ENCODE peak calls at places on chromosomes 13 and 19, in six cellular contexts. One of them, this sample, is unnamed.

GRCh38 chr19:34096020-34096915 is 76.0 kb upstream of the LSM14A start:
- DNase-seq in IMR-90: peak; percentile 50
- DNase-seq in trophoblast cell: no peak
- DNase-seq in neuronal stem cell: peak; percentile 53
- DNase-seq in H1: no peak
- DNase-seq in mesenchymal stem cell: peak; percentile 60
- DNase-seq in this sample: peak; percentile 46

GRCh38 chr19:38270587-38271167 is 6.3 kb downstream of the SPINT2 start:
- DNase-seq in IMR-90: peak; percentile 56
- DNase-seq in trophoblast cell: no peak
- DNase-seq in neuronal stem cell: no peak
- DNase-seq in H1: no peak
- DNase-seq in mesenchymal stem cell: no peak
- DNase-seq in this sample: no peak

GRCh38 chr19:41870401-41870873 is 6.6 kb upstream of the CD79A start:
- DNase-seq in IMR-90: peak; percentile 61
- DNase-seq in trophoblast cell: no peak
- DNase-seq in neuronal stem cell: no peak
- DNase-seq in H1: no peak
- DNase-seq in mesenchymal stem cell: peak; percentile 22
- DNase-seq in this sample: no peak

GRCh38 chr13:50552424-50552966 is 291.0 kb downstream of the DLEU7 start:
- DNase-seq in IMR-90: no peak
- DNase-seq in trophoblast cell: no peak
- DNase-seq in neuronal stem cell: no peak
- DNase-seq in H1: no peak
- DNase-seq in mesenchymal stem cell: no peak
- DNase-seq in this sample: no peak

GRCh38 chr19:33227242-33227650 is 1.6 kb upstream of the SLC7A10 start:
- DNase-seq in IMR-90: peak; percentile 6
- DNase-seq in trophoblast cell: no peak
- DNase-seq in neuronal stem cell: no peak
- DNase-seq in H1: no peak
- DNase-seq in mesenchymal stem cell: peak; percentile 48
- DNase-seq in this sample: peak; percentile 57

GRCh38 chr13:53150568-53150967 is 122.0 kb downstream of the OLFM4 start:
- DNase-seq in IMR-90: no peak
- DNase-seq in trophoblast cell: no peak
- DNase-seq in neuronal stem cell: no peak
- DNase-seq in H1: no peak
- DNase-seq in mesenchymal stem cell: no peak
- DNase-seq in this sample: no peak

GRCh38 chr13:29362849-29363604 is 232.5 kb downstream of the SLC7A1 start:
- DNase-seq in IMR-90: peak; percentile 44
- DNase-seq in trophoblast cell: peak; percentile 10
- DNase-seq in neuronal stem cell: peak; percentile 51
- DNase-seq in H1: peak; percentile 62
- DNase-seq in mesenchymal stem cell: peak; percentile 60
- DNase-seq in this sample: peak; percentile 81

GRCh38 chr13:48531416-48532145 is 1.3 kb downstream of the RCBTB2 start:
- DNase-seq in IMR-90: no peak
- DNase-seq in trophoblast cell: no peak
- DNase-seq in neuronal stem cell: no peak
- DNase-seq in H1: no peak
- DNase-seq in mesenchymal stem cell: no peak
- DNase-seq in this sample: no peak

GRCh38 chr13:42401376-42401775 is 129.4 kb downstream of the AKAP11 start:
- DNase-seq in IMR-90: no peak
- DNase-seq in trophoblast cell: no peak
- DNase-seq in neuronal stem cell: no peak
- DNase-seq in H1: no peak
- DNase-seq in mesenchymal stem cell: no peak
- DNase-seq in this sample: no peak

GRCh38 chr13:75303295-75303694 is 178.7 kb downstream of the TBC1D4 start:
- DNase-seq in IMR-90: no peak
- DNase-seq in trophoblast cell: no peak
- DNase-seq in neuronal stem cell: no peak
- DNase-seq in H1: no peak
- DNase-seq in mesenchymal stem cell: no peak
- DNase-seq in this sample: no peak

GRCh38 chr13:101475536-101475935 is 23.1 kb downstream of the ITGBL1 start:
- DNase-seq in IMR-90: no peak
- DNase-seq in trophoblast cell: no peak
- DNase-seq in neuronal stem cell: no peak
- DNase-seq in H1: no peak
- DNase-seq in mesenchymal stem cell: no peak
- DNase-seq in this sample: no peak

GRCh38 chr13:48126944-48127814 is 32.3 kb upstream of the MED4 start:
- DNase-seq in IMR-90: peak; percentile 60
- DNase-seq in trophoblast cell: peak; percentile 17
- DNase-seq in neuronal stem cell: peak; percentile 54
- DNase-seq in H1: no peak
- DNase-seq in mesenchymal stem cell: peak; percentile 72
- DNase-seq in this sample: peak; percentile 51

GRCh38 chr13:37747071-37747612 is 122.4 kb downstream of the TRPC4 start:
- DNase-seq in IMR-90: peak; percentile 87
- DNase-seq in trophoblast cell: peak; percentile 2
- DNase-seq in neuronal stem cell: no peak
- DNase-seq in H1: no peak
- DNase-seq in mesenchymal stem cell: peak; percentile 65
- DNase-seq in this sample: no peak

GRCh38 chr13:46355088-46355468 is 32.0 kb downstream of the RUBCNL start:
- DNase-seq in IMR-90: no peak
- DNase-seq in trophoblast cell: no peak
- DNase-seq in neuronal stem cell: no peak
- DNase-seq in H1: no peak
- DNase-seq in mesenchymal stem cell: no peak
- DNase-seq in this sample: no peak

DNA sequence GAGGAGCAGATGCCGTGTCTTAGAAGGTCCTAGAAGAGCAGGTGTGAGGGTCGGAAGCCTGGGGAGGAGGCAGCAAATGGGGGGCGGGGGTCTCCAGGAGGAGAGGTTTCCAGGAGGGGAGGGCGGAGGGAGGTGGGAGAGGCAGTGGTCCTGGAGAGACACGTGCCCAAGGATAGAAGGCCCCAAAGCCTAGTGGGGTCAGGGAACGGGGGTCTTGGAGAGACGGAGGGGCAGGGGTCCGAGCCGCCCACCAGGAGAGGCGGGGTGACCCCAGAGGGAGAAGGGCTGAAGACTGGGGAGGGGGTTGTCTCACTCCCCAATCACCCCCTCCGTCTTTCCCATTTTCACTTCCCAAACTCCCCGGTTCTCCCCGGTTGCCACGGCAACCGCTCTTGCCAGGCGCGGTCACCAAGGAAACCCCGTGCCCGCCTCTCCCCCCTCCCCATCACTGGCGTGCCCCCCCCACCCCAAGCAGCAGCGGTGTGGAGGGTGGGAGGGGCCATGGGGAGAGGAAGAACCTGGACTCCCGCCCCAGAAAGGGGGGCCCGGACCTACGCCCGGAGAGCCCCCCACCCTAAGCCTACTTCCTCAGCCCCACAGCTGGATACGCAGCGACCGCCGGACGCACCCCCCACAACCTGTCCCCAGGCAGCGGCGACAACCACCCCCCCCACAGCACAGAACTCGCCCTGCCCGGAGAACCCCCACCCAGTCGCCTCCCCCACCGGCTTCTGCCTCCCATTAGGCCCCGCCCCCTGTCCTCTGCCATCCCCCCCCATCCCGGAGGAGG is 988 bp downstream of the LRRC4B start:
- DNase-seq in IMR-90: no peak
- DNase-seq in trophoblast cell: no peak
- DNase-seq in neuronal stem cell: peak; percentile 57
- DNase-seq in H1: peak; percentile 70
- DNase-seq in mesenchymal stem cell: no peak
- DNase-seq in this sample: no peak
- H3K14ac ChIP-seq in IMR-90: no peak overlapping the region
- H3K14ac ChIP-seq in trophoblast cell: no peak overlapping the region
- H3K14ac ChIP-seq in neuronal stem cell: no peak overlapping the region
- H3K14ac ChIP-seq in H1: no peak overlapping the region
- H3K14ac ChIP-seq in mesenchymal stem cell: no peak overlapping the region
- H3K14ac ChIP-seq in this sample: no peak overlapping the region

GRCh38 chr19:2280633-2281264 is 1.2 kb downstream of the PEAK3 start:
- DNase-seq in IMR-90: no peak
- DNase-seq in trophoblast cell: no peak
- DNase-seq in neuronal stem cell: no peak
- DNase-seq in H1: no peak
- DNase-seq in mesenchymal stem cell: no peak
- DNase-seq in this sample: no peak
- H4K8ac ChIP-seq in IMR-90: no peak overlapping the region
- H4K8ac ChIP-seq in trophoblast cell: no peak overlapping the region
- H4K8ac ChIP-seq in neuronal stem cell: no peak overlapping the region
- H4K8ac ChIP-seq in H1: no peak overlapping the region
- H4K8ac ChIP-seq in mesenchymal stem cell: peak overlapping the region; percentile 41
- H4K8ac ChIP-seq in this sample: no peak overlapping the region

DNA sequence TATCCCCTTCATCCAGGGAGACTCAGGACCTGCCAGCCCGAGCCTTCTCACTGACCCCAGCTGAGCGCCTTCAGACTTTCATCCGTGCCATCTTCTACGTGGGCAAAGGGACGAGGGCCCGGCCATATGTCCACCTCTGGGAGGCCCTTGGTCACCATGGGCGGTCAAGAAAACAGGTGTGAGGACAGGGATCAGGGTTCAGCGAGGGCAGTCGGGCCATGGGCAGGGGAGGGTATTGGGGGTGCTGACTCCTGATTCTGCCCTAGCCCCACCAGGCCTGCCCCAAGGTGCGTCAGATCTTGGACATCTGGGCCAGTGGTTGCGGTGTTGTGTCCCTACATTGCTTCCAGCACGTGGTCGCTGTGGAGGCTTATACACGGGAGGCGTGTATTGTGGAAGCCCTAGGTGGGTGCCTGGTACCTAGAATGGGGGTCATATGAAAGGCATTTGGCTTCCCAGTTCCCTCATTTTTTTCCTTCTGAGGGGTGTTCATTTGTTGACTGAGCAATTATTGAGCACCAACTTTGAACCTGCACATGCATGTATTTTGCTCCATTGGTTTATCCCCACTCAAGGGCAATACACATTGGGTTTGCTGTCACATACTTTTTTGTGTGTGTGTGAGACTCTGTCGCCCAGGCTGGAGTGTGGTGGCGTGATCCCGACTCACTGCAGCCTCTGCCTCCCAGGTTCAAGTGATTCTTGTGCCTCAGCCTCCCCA is 3.9 kb downstream of the ANKLE1 start:
- DNase-seq in IMR-90: no peak
- DNase-seq in trophoblast cell: no peak
- DNase-seq in neuronal stem cell: no peak
- DNase-seq in H1: no peak
- DNase-seq in mesenchymal stem cell: no peak
- DNase-seq in this sample: no peak
- H3K14ac ChIP-seq in IMR-90: no peak overlapping the region
- H3K14ac ChIP-seq in trophoblast cell: no peak overlapping the region
- H3K14ac ChIP-seq in neuronal stem cell: no peak overlapping the region
- H3K14ac ChIP-seq in H1: no peak overlapping the region
- H3K14ac ChIP-seq in mesenchymal stem cell: no peak overlapping the region
- H3K14ac ChIP-seq in this sample: no peak overlapping the region

GRCh38 chr13:109485136-109485794 is 301.1 kb downstream of the IRS2 start:
- DNase-seq in IMR-90: no peak
- DNase-seq in trophoblast cell: no peak
- DNase-seq in neuronal stem cell: no peak
- DNase-seq in H1: no peak
- DNase-seq in mesenchymal stem cell: no peak
- DNase-seq in this sample: no peak
- H4K8ac ChIP-seq in IMR-90: no peak overlapping the region
- H4K8ac ChIP-seq in trophoblast cell: no peak overlapping the region
- H4K8ac ChIP-seq in neuronal stem cell: no peak overlapping the region
- H4K8ac ChIP-seq in H1: no peak overlapping the region
- H4K8ac ChIP-seq in mesenchymal stem cell: no peak overlapping the region
- H4K8ac ChIP-seq in this sample: no peak overlapping the region